ENCODE peak calls at places on chromosomes 1 and 21, in four cellular contexts. Y, M, T and A are unnamed samples.

GRCh38 chr1:219507432-219507831 is 105.5 kb downstream of the ZC3H11B start:
- DNase-seq in Y (no peak), T (no peak), M (peak; percentile 41), A (peak; percentile 15)

GRCh38 chr1:170483041-170483440 is 48.9 kb upstream of the GORAB start:
- DNase-seq in M (peak; percentile 75), T (no peak), Y (no peak), A (peak; percentile 86)

GRCh38 chr1:217433664-217434063 is 197.2 kb downstream of the GPATCH2 start:
- DNase-seq in T (no peak), Y (no peak), M (no peak), A (no peak)

GRCh38 chr21:43727571-43728466 is 8.9 kb downstream of the PDXK start:
- DNase-seq in M (peak; percentile 75), T (no peak), Y (no peak), A (peak; percentile 25)

GRCh38 chr1:12407050-12407961 is 177.5 kb downstream of the VPS13D start:
- DNase-seq in Y (no peak), M (peak; percentile 85), T (peak; percentile 27), A (peak; percentile 80)

GRCh38 chr1:222757673-222758268 is 20.8 kb downstream of the FAM177B start:
- DNase-seq in Y (no peak), T (no peak), M (peak; percentile 64), A (no peak)

GRCh38 chr1:155938220-155938627 is 3.2 kb upstream of the RXFP4 start:
- DNase-seq in M (peak; percentile 66), T (peak; percentile 74), Y (no peak), A (peak; percentile 70)

GRCh38 chr1:12482999-12483398 is 135.0 kb downstream of the DHRS3 start:
- DNase-seq in T (no peak), Y (no peak), M (no peak), A (no peak)

GRCh38 chr1:104648269-104648691 is 898.6 kb downstream of the AMY1C start:
- DNase-seq in Y (no peak), T (peak; percentile 37), M (no peak), A (no peak)

GRCh38 chr1:150256549-150257341 is 829 bp upstream of the CA14 start:
- DNase-seq in Y (no peak), M (peak; percentile 24), T (no peak), A (peak; percentile 53)

GRCh38 chr1:26408604-26409003 is 2.0 kb upstream of the LIN28A start:
- DNase-seq in Y (peak; percentile 47), M (peak; percentile 79), T (peak; percentile 80), A (peak; percentile 61)

GRCh38 chr1:174996474-174996873 is 3.3 kb upstream of the CACYBP start:
- DNase-seq in T (no peak), Y (no peak), M (peak; percentile 52), A (peak; percentile 31)

GRCh38 chr1:154478639-154479038 is 23.4 kb upstream of the TDRD10 start:
- DNase-seq in T (peak; percentile 55), Y (no peak), M (no peak), A (peak; percentile 23)

GRCh38 chr1:231827337-231828105 is 200.9 kb downstream of the DISC1 start:
- DNase-seq in T (no peak), M (peak; percentile 75), Y (no peak), A (peak; percentile 97)

DNA sequence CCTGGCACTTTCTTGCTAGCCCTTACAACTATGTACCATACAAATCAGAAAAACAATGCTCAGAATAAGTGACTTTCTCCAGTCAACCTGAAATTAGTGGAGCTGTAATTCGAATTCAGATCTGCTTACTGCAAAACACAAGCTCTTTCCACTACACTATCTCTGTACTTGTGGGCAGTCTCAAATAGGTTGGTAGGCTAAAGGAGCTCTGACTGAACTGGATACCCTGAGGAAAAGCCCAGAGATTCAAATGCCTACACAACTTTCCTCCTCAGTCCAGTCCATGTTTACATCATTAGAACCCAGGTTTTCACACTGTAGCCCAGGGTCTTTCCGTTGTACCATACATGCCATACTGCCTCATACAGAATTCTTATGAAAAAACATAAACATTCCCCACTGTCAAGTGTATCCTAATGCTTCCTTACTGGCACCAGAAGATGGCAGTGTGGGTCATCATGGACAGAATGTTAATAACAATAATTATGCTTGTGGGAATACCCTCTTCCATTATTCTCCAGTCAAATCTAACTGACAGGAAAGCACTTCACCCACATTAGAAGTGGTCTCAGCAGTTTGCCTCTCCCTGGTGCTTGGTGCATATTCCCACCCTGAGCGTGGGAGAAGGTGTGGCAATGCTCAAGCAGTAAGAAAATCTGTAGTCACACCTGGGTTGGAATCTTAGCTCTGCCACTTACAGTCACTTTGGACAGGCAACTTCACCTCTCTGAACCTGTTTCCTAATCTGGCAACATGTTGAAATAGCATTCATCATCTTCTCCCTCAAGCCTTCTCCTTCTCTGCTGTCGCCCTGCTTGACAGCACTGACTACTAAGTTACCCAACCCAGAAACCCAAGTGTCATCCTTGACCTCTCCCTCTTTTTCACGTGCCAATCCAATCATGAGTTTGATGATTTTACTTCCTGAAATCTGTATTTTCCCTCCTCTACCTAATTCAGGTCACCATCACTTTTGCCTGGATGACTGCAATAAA is 14.4 kb upstream of the ZFYVE9 start:
- DNase-seq in T (peak; percentile 28), Y (no peak), M (peak; percentile 75), A (peak; percentile 69)
- TF ChIP-seq CTCF in T (peak; percentile 61), Y (peak; percentile 57), M (peak; percentile 75), A (peak; percentile 90)

GRCh38 chr1:161098161-161099068 is at the start of gene KLHDC9:
- DNase-seq in Y (peak; percentile 46), T (peak; percentile 96), M (peak; percentile 79), A (peak; percentile 71)
- TF ChIP-seq CTCF in Y (no peak), T (no peak), M (peak; percentile 5), A (no peak)

GRCh38 chr1:201463071-201463552 is 5.9 kb downstream of the PHLDA3 start:
- DNase-seq in M (no peak), Y (no peak), T (no peak), A (peak; percentile 38)
- TF ChIP-seq CTCF in M (peak; percentile 34), Y (peak; percentile 68), T (peak; percentile 10), A (peak; percentile 45)

GRCh38 chr1:147515046-147515869 is 26.0 kb upstream of the BCL9 start:
- DNase-seq in T (no peak), Y (no peak), M (peak; percentile 81), A (peak; percentile 13)
- TF ChIP-seq CTCF in T (no peak), Y (no peak), M (no peak), A (no peak)